ENCODE peak calls at places on chromosome 9, in ten cellular contexts. S is astrocyte, I is MM.1S, F is PC-3, G is GM23338, T is OCI-LY7, P is Karpas-422, V is HCT116, J is endothelial cell of umbilical vein, E is mammary epithelial cell. L is an unnamed sample.

GRCh38 chr9:104279535-104280215 is 185.6 kb downstream of the SMC2 start:
- DNase-seq in S (peak; percentile 4), I (no peak), F (peak; percentile 68), G (no peak), T (no peak), P (no peak), V (no peak), J (peak; percentile 37), E (peak; percentile 12), L (peak; percentile 34)

GRCh38 chr9:130715270-130716077 is 21.9 kb downstream of the EXOSC2 start:
- DNase-seq in S (peak; percentile 71), I (no peak), F (peak; percentile 70), G (no peak), T (no peak), P (no peak), V (no peak), J (peak; percentile 35), E (peak; percentile 48), L (peak; percentile 62)

GRCh38 chr9:30348904-30349303 is 2035.5 kb upstream of the ACO1 start:
- DNase-seq in S (no peak), I (no peak), F (no peak), G (no peak), T (no peak), P (no peak), V (no peak), J (no peak), E (no peak), L (no peak)

GRCh38 chr9:89993678-89994630 is 389.1 kb downstream of the GADD45G start:
- DNase-seq in S (no peak), I (no peak), F (no peak), G (peak; percentile 42), T (no peak), P (no peak), V (no peak), J (no peak), E (no peak), L (peak; percentile 22)

GRCh38 chr9:2298217-2298616 is 283.1 kb downstream of the SMARCA2 start:
- DNase-seq in S (no peak), I (no peak), F (no peak), G (no peak), T (no peak), P (no peak), V (no peak), J (no peak), E (no peak), L (no peak)

GRCh38 chr9:18526686-18527085 is 52.7 kb downstream of the ADAMTSL1 start:
- DNase-seq in S (no peak), I (no peak), F (no peak), G (no peak), T (no peak), P (no peak), V (no peak), J (no peak), E (no peak), L (no peak)

GRCh38 chr9:111016046-111017026 is 21.9 kb downstream of the LPAR1 start:
- DNase-seq in S (peak; percentile 73), I (no peak), F (peak; percentile 61), G (no peak), T (no peak), P (no peak), V (no peak), J (peak; percentile 52), E (peak; percentile 14), L (peak; percentile 56)

GRCh38 chr9:38311382-38312270 is 80.9 kb upstream of the ALDH1B1 start:
- DNase-seq in S (peak; percentile 7), I (no peak), F (no peak), G (peak; percentile 32), T (no peak), P (no peak), V (no peak), J (no peak), E (no peak), L (no peak)

GRCh38 chr9:137458194-137459146 is 664 bp downstream of the NSMF start:
- DNase-seq in S (peak; percentile 8), I (no peak), F (no peak), G (peak; percentile 45), T (no peak), P (peak; percentile 55), V (no peak), J (no peak), E (no peak), L (peak; percentile 63)

GRCh38 chr9:126050605-126050990 is 276.0 kb upstream of the MVB12B start:
- DNase-seq in S (no peak), I (no peak), F (no peak), G (no peak), T (no peak), P (no peak), V (no peak), J (no peak), E (no peak), L (no peak)

GRCh38 chr9:84978761-84979160 is 309.2 kb downstream of the NTRK2 start:
- DNase-seq in S (no peak), I (no peak), F (no peak), G (no peak), T (no peak), P (no peak), V (no peak), J (no peak), E (peak; percentile 4), L (no peak)

GRCh38 chr9:95060916-95061315 is 256.6 kb downstream of the FANCC start:
- DNase-seq in S (no peak), I (no peak), F (no peak), G (no peak), T (no peak), P (no peak), V (no peak), J (no peak), E (no peak), L (no peak)

GRCh38 chr9:95063300-95063699 is 254.2 kb downstream of the FANCC start:
- DNase-seq in S (no peak), I (no peak), F (no peak), G (no peak), T (no peak), P (no peak), V (no peak), J (no peak), E (no peak), L (no peak)

GRCh38 chr9:95061916-95062600 is 255.5 kb downstream of the FANCC start:
- DNase-seq in S (no peak), I (no peak), F (no peak), G (no peak), T (no peak), P (no peak), V (no peak), J (no peak), E (no peak), L (no peak)

GRCh38 chr9:95060246-95060645 is 257.3 kb downstream of the FANCC start:
- DNase-seq in S (peak; percentile 52), I (no peak), F (no peak), G (no peak), T (no peak), P (no peak), V (no peak), J (no peak), E (no peak), L (no peak)

GRCh38 chr9:95062601-95063065 is 254.9 kb downstream of the FANCC start:
- DNase-seq in S (no peak), I (no peak), F (no peak), G (no peak), T (no peak), P (no peak), V (no peak), J (no peak), E (no peak), L (no peak)
- H4K20me1 ChIP-seq in S (peaks cover 98% of the 10 kb centered on the region), I (no peaks in the 10 kb centered on the region), F (no peaks in the 10 kb centered on the region), G (no peaks in the 10 kb centered on the region), T (no peaks in the 10 kb centered on the region), P (no peaks in the 10 kb centered on the region), V (no peaks in the 10 kb centered on the region), J (no peaks in the 10 kb centered on the region), E (no peaks in the 10 kb centered on the region), L (peaks cover 4% of the 10 kb centered on the region)

GRCh38 chr9:136078025-136078424 is 17.1 kb downstream of the NACC2 start:
- DNase-seq in S (no peak), I (no peak), F (no peak), G (peak; percentile 0), T (no peak), P (no peak), V (no peak), J (no peak), E (no peak), L (no peak)
- H4K20me1 ChIP-seq in S (peaks cover 89% of the 10 kb centered on the region), I (no peaks in the 10 kb centered on the region), F (no peaks in the 10 kb centered on the region), G (no peaks in the 10 kb centered on the region), T (no peaks in the 10 kb centered on the region), P (no peaks in the 10 kb centered on the region), V (no peaks in the 10 kb centered on the region), J (no peaks in the 10 kb centered on the region), E (peaks cover 3% of the 10 kb centered on the region), L (peaks cover 4% of the 10 kb centered on the region)

GRCh38 chr9:128362774-128363173 is 8.4 kb upstream of the URM1 start:
- DNase-seq in S (no peak), I (no peak), F (no peak), G (no peak), T (no peak), P (no peak), V (no peak), J (no peak), E (no peak), L (no peak)
- H4K20me1 ChIP-seq in S (no peaks in the 10 kb centered on the region), I (no peaks in the 10 kb centered on the region), F (no peaks in the 10 kb centered on the region), G (peaks cover 5% of the 10 kb centered on the region), T (no peaks in the 10 kb centered on the region), P (no peaks in the 10 kb centered on the region), V (no peaks in the 10 kb centered on the region), J (no peaks in the 10 kb centered on the region), E (no peaks in the 10 kb centered on the region), L (no peaks in the 10 kb centered on the region)

GRCh38 chr9:72362118-72362531 is 2.9 kb downstream of the ZFAND5 start:
- DNase-seq in S (no peak), I (no peak), F (peak; percentile 30), G (no peak), T (no peak), P (no peak), V (no peak), J (peak; percentile 42), E (peak; percentile 19), L (peak; percentile 71)

GRCh38 chr9:72364679-72365524 is at the start of gene ZFAND5:
- DNase-seq in S (peak; percentile 94), I (peak; percentile 97), F (peak; percentile 93), G (peak; percentile 98), T (peak; percentile 94), P (peak; percentile 97), V (peak; percentile 90), J (peak; percentile 96), E (peak; percentile 96), L (peak; percentile 100)

GRCh38 chr9:72363908-72364678 is 915 bp downstream of the ZFAND5 start:
- DNase-seq in S (peak; percentile 59), I (peak; percentile 51), F (peak; percentile 35), G (peak; percentile 47), T (peak; percentile 81), P (peak; percentile 86), V (no peak), J (peak; percentile 73), E (peak; percentile 53), L (peak; percentile 82)

GRCh38 chr9:72362680-72363139 is 2.3 kb downstream of the ZFAND5 start:
- DNase-seq in S (peak; percentile 65), I (peak; percentile 85), F (peak; percentile 35), G (peak; percentile 18), T (peak; percentile 63), P (peak; percentile 68), V (no peak), J (peak; percentile 76), E (peak; percentile 53), L (peak; percentile 92)

DNA sequence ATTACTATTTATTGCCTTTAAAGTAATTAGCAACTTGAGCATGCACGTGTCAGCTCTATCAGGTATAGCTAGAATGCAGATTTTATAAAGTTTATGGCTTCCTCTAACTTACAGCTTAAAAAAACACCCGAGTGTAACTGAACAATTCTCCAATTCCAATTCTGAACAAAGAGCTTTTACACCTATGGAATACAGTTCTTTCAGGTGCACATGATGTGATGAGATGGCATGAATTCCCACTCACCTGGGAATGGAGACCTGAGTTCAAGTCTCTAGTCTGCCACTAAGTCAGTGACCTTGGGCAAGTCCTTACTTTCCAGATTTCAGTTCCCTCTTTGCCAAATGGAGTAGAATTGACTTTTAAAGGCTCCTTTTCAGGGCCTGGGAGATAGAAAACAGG is 1.8 kb downstream of the ZFAND5 start:
- DNase-seq in S (no peak), I (peak; percentile 22), F (no peak), G (no peak), T (no peak), P (peak; percentile 44), V (no peak), J (peak; percentile 22), E (peak; percentile 12), L (peak; percentile 19)
- H4K20me1 ChIP-seq in S (peaks cover 58% of the 10 kb centered on the region), I (peaks cover 44% of the 10 kb centered on the region), F (peaks cover 59% of the 10 kb centered on the region), G (peaks cover 50% of the 10 kb centered on the region), T (peaks cover 51% of the 10 kb centered on the region), P (peaks cover 44% of the 10 kb centered on the region), V (peaks cover 43% of the 10 kb centered on the region), J (peaks cover 33% of the 10 kb centered on the region), E (peaks cover 13% of the 10 kb centered on the region), L (peaks cover 16% of the 10 kb centered on the region)

L was measured in GM23248.